ENCODE peak calls at places on chromosomes 1 and 21, in five cellular contexts. B is MV-4-11, J is AG10803, Z is AG20443, F is SJCRH30. D is an unnamed sample.

GRCh38 chr1:178574345-178574744 is 61.4 kb downstream of the TEX35 start:
- DNase-seq in B (no peak), J (no peak), Z (no peak), F (no peak), D (no peak)

GRCh38 chr1:36084502-36085115 is 715 bp downstream of the TEKT2 start:
- DNase-seq in B (no peak), J (no peak), Z (no peak), F (no peak), D (no peak)

GRCh38 chr1:5803851-5804250 is 188.4 kb downstream of the NPHP4 start:
- DNase-seq in B (no peak), J (no peak), Z (no peak), F (no peak), D (no peak)

GRCh38 chr1:154969741-154970452 is 650 bp downstream of the SHC1 start:
- DNase-seq in B (no peak), J (no peak), Z (no peak), F (no peak), D (no peak)

GRCh38 chr1:23664837-23665795 is 26.5 kb upstream of the RPL11 start:
- DNase-seq in B (peak), J (peak), Z (peak), F (peak), D (peak)

GRCh38 chr1:8211620-8212442 is 106.1 kb upstream of the SLC45A1 start:
- DNase-seq in B (peak), J (peak), Z (peak), F (peak), D (peak)

GRCh38 chr1:52798331-52798730 is 44.2 kb upstream of the ZYG11A start:
- DNase-seq in B (peak), J (no peak), Z (no peak), F (no peak), D (no peak)

GRCh38 chr21:43188712-43189151 is 19.9 kb downstream of the CRYAA start:
- DNase-seq in B (peak), J (no peak), Z (no peak), F (no peak), D (no peak)

D was measured in Daoy.